ENCODE peak calls at places on chromosomes 6 and 20, in four cellular contexts. Y is stimulated activated CD4-positive, alpha-beta T cell treated with anti-CD3 and anti-CD28 coated beads, Interleukin-2, amount 100 ng/mL, for 48 hours; T is fibroblast of lung; J is T follicular helper cell. O is an unnamed sample.

GRCh38 chr6:56382416-56382940 is 135.1 kb upstream of the COL21A1 start:
- DNase-seq in Y (no peak), T (no peak), J (no peak), O (no peak)

GRCh38 chr6:127737009-127737486 is 160.1 kb downstream of the C6orf58 start:
- DNase-seq in Y (peak; percentile 23), J (peak; percentile 10), T (peak; percentile 80), O (peak; percentile 12)

GRCh38 chr6:47308674-47309325 is 905 bp downstream of the TNFRSF21 start:
- DNase-seq in Y (no peak), J (no peak), T (peak; percentile 38), O (peak; percentile 18)

GRCh38 chr6:160132297-160132637 is 10.7 kb downstream of the SLC22A1 start:
- DNase-seq in Y (no peak), J (no peak), T (no peak), O (no peak)

GRCh38 chr6:30883743-30884520 is at the start of gene DDR1:
- DNase-seq in T (peak; percentile 64), J (peak; percentile 27), Y (peak; percentile 40), O (peak; percentile 29)

GRCh38 chr6:28941681-28942448 is 18.1 kb upstream of the TRIM27 start:
- DNase-seq in Y (no peak), J (no peak), T (no peak), O (no peak)

GRCh38 chr20:64257107-64257757 is 1.7 kb downstream of the PCMTD2 start:
- DNase-seq in J (no peak), T (no peak), Y (no peak), O (no peak)

GRCh38 chr6:3311798-3312197 is 53.1 kb downstream of the PSMG4 start:
- DNase-seq in T (no peak), J (no peak), Y (no peak), O (no peak)